ENCODE peak calls at places on chromosomes 11 and 22, in four cellular contexts. C is H9, S is IMR-90, N is neuronal stem cell. G is an unnamed sample.
A peak's percentile ranks its signal among the peaks of the same experiment; 100 is the strongest.

GRCh38 chr11:78314753-78315152 is 102.9 kb downstream of the GAB2 start:
- DNase-seq in C (no peak), S (no peak), N (no peak), G (no peak)

GRCh38 chr11:70225629-70226582 is 22.8 kb downstream of the FADD start:
- DNase-seq in S (no peak), N (no peak), C (peak; percentile 52), G (no peak)

GRCh38 chr22:47199949-47200272 is 437.5 kb downstream of the TBC1D22A start:
- DNase-seq in N (no peak), S (no peak), C (no peak), G (no peak)

GRCh38 chr11:9039194-9039593 is 35.4 kb upstream of the NRIP3 start:
- DNase-seq in C (no peak), S (peak; percentile 3), N (no peak), G (peak; percentile 59)

GRCh38 chr11:693415-693831 is 1.6 kb downstream of the DEAF1 start:
- DNase-seq in C (no peak), S (no peak), N (no peak), G (peak; percentile 36)

GRCh38 chr22:50720861-50721844 is 16.9 kb upstream of the ACR start:
- DNase-seq in N (no peak), S (no peak), C (no peak), G (no peak)

GRCh38 chr22:37749831-37750595 is 53.2 kb downstream of the TRIOBP start:
- DNase-seq in N (no peak), S (peak; percentile 78), C (no peak), G (peak; percentile 83)

GRCh38 chr11:102293873-102294601 is 23.2 kb upstream of the BIRC3 start:
- DNase-seq in N (no peak), C (no peak), S (peak; percentile 66), G (peak; percentile 64)

GRCh38 chr11:110538154-110538553 is 108.4 kb downstream of the FDX1 start:
- DNase-seq in N (no peak), S (no peak), C (no peak), G (no peak)

GRCh38 chr11:18314794-18315523 is 7.0 kb downstream of the HPS5 start:
- DNase-seq in C (no peak), N (no peak), S (no peak), G (no peak)

GRCh38 chr22:39520054-39520873 is at the start of gene ATF4:
- DNase-seq in S (peak; percentile 99), C (peak; percentile 98), N (peak; percentile 99), G (peak; percentile 100)

GRCh38 chr11:96037267-96037990 is 113.5 kb upstream of the MTMR2 start:
- DNase-seq in C (no peak), S (no peak), N (no peak), G (peak; percentile 90)

GRCh38 chr11:27717377-27717776 is 17.1 kb upstream of the BDNF start:
- DNase-seq in N (no peak), S (no peak), C (no peak), G (peak; percentile 58)

GRCh38 chr11:44351006-44351660 is 41.2 kb upstream of the ALX4 start:
- DNase-seq in N (no peak), C (no peak), S (no peak), G (no peak)

GRCh38 chr11:11640152-11640551 is 18.3 kb upstream of the GALNT18 start:
- DNase-seq in C (no peak), N (no peak), S (peak; percentile 7), G (peak; percentile 30)

GRCh38 chr11:68610452-68611116 is 73.8 kb upstream of the GAL start:
- DNase-seq in C (no peak), S (peak; percentile 5), N (no peak), G (peak; percentile 18)

GRCh38 chr11:107251298-107251697 is 206.3 kb downstream of the CWF19L2 start:
- DNase-seq in N (no peak), S (no peak), C (no peak), G (no peak)

GRCh38 chr11:74044538-74044937 is 35.7 kb upstream of the UCP3 start:
- DNase-seq in N (no peak), S (no peak), C (no peak), G (no peak)

GRCh38 chr11:44785856-44786606 is 59.3 kb downstream of the TSPAN18 start:
- DNase-seq in C (peak; percentile 55), N (no peak), S (no peak), G (no peak)

GRCh38 chr11:101686514-101686913 is 102.7 kb upstream of the TRPC6 start:
- DNase-seq in C (no peak), S (peak; percentile 80), N (no peak), G (peak; percentile 75)

GRCh38 chr11:78168539-78169477 is 19.6 kb downstream of the KCTD21 start:
- DNase-seq in S (peak; percentile 88), C (no peak), N (no peak), G (peak; percentile 39)

GRCh38 chr22:20218320-20218872 is 49.7 kb downstream of the RTN4R start:
- DNase-seq in S (no peak), N (no peak), C (no peak), G (no peak)

GRCh38 chr11:102226702-102227101 is 90.6 kb upstream of the BIRC3 start:
- DNase-seq in C (no peak), S (peak; percentile 88), N (no peak), G (peak; percentile 62)

GRCh38 chr11:92841719-92842118 is 127.7 kb upstream of the MTNR1B start:
- DNase-seq in C (no peak), S (peak; percentile 6), N (no peak), G (no peak)

GRCh38 chr11:78857688-78858087 is 283.0 kb upstream of the NARS2 start:
- DNase-seq in C (no peak), N (no peak), S (peak; percentile 45), G (peak; percentile 15)

GRCh38 chr11:12681462-12681861 is 7.2 kb downstream of the TEAD1 start:
- DNase-seq in C (no peak), N (no peak), S (no peak), G (no peak)

GRCh38 chr22:38214248-38215056 is 12.7 kb downstream of the MAFF start:
- DNase-seq in S (peak; percentile 49), N (peak; percentile 70), C (peak; percentile 88), G (peak; percentile 61)

GRCh38 chr11:116862951-116863350 is 25.5 kb upstream of the APOA1 start:
- DNase-seq in C (no peak), S (peak; percentile 34), N (no peak), G (no peak)

DNA sequence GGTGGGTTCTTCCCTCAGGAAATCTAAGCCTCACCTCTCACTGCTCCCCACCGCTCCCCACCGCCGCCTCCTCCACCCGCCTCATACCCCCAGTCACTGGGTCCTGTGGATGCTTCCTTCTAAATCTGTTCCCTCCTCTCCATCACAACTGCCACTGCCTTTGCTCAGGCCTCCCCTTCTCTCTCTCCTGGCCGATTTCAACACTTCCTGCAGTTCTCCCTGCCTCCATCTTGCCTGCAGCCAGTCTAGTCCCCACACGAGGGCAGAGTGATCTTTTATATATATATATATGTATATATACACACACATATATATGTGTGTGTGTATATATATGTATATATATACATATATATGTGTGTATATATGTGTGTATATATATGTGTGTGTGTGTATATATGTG is 27.8 kb downstream of the CREB3L1 start:
- DNase-seq in C (no peak), S (peak; percentile 35), N (no peak), G (peak; percentile 76)
- H3K4ac ChIP-seq in C (no peak overlapping the region), S (peak overlapping the region; percentile 55), N (no peak overlapping the region), G (no peak overlapping the region)

GRCh38 chr11:120501440-120501839 is 10.1 kb upstream of the GRIK4 start:
- DNase-seq in N (no peak), C (no peak), S (no peak), G (no peak)
- H2BK5ac ChIP-seq in N (no peak overlapping the region), C (no peak overlapping the region), S (no peak overlapping the region), G (no peak overlapping the region)

DNA sequence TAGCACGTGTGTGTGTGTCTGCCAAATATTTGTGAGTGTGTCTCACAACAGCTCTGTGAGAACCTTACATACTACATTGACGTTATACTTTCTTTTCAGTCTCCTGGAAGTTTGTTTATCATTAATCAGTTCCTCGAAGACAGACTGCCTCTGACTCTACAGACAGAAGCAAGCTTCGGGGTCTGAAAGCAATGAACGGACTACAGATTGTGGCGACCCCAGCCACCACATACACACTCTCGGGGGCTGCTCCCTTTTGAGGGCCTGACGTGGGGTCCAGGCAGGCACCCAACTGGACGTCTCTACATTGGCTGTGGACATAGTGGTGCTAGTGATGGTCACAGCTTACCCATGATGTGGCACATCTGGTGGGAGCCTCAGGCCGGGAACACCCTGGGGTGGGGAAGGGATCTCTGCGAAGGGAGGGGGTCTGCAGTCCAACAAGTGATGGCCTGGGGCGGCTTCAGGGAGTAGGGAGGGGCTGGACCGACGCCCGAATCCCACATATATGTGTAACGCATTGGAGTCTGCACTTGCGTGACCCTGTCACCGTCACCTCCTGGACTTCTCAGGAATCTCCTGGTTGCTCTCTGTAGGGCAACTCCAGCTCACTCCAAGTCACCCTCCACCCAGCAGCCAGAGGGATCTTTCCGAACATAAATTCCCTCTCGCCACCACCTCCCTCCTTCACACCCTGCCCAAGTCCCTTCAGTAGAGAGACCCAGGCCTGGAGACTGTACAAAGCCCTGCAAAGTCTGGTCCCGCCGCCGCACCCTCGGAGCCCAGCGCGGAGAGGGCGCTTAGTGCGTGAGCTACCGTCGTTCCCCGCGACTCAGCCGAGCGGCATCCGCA is 30.4 kb upstream of the TRIM29 start:
- DNase-seq in S (peak; percentile 37), C (no peak), N (no peak), G (no peak)
- H3K4ac ChIP-seq in S (no peak overlapping the region), C (no peak overlapping the region), N (no peak overlapping the region), G (no peak overlapping the region)

GRCh38 chr11:113446112-113446511 is 29.1 kb downstream of the DRD2 start:
- DNase-seq in N (no peak), C (no peak), S (no peak), G (peak; percentile 44)
- H2BK5ac ChIP-seq in N (no peak overlapping the region), C (no peak overlapping the region), S (no peak overlapping the region), G (no peak overlapping the region)

GRCh38 chr22:29767289-29768051 is at the start of gene UQCR10:
- DNase-seq in C (peak; percentile 90), S (peak; percentile 88), N (peak; percentile 93), G (peak; percentile 94)
- H3K4ac ChIP-seq in C (no peak within 1 kb of the TSS), S (peak within 1 kb of the TSS; percentile 99), N (no peak within 1 kb of the TSS), G (peak within 1 kb of the TSS; percentile 92)

GRCh38 chr11:125592305-125593112 is at the start of gene STT3A:
- DNase-seq in C (peak; percentile 100), S (peak; percentile 100), N (peak; percentile 100), G (peak; percentile 100)

GRCh38 chr11:125588505-125588904 is 4.1 kb upstream of the STT3A start:
- DNase-seq in S (peak; percentile 23), N (no peak), C (no peak), G (peak; percentile 8)

GRCh38 chr11:125591659-125592304 is 870 bp upstream of the STT3A start:
- DNase-seq in S (peak; percentile 13), N (no peak), C (peak; percentile 41), G (no peak)

GRCh38 chr11:125594958-125595357 is 2.3 kb downstream of the STT3A start:
- DNase-seq in C (no peak), S (no peak), N (no peak), G (no peak)

GRCh38 chr11:125593113-125593761 is 585 bp downstream of the STT3A start:
- DNase-seq in N (no peak), C (no peak), S (peak; percentile 46), G (peak; percentile 67)
- H2BK5ac ChIP-seq in N (no peak overlapping the region), C (no peak overlapping the region), S (peak overlapping the region; percentile 79), G (peak overlapping the region; percentile 78)